ENCODE peak calls at places on chromosomes 7 and 10, in five cellular contexts. One of them, this sample, is unnamed.

GRCh38 chr7:123535517-123535916 is 1.1 kb upstream of the IQUB start:
- DNase-seq in mesenchymal stem cell: no peak
- DNase-seq in H9: no peak
- DNase-seq in neuronal stem cell: no peak
- DNase-seq in H1: no peak
- DNase-seq in this sample: no peak

GRCh38 chr7:44111759-44112158 is 7.6 kb downstream of the AEBP1 start:
- DNase-seq in mesenchymal stem cell: no peak
- DNase-seq in H9: no peak
- DNase-seq in neuronal stem cell: no peak
- DNase-seq in H1: no peak
- DNase-seq in this sample: no peak

GRCh38 chr10:82027711-82028110 is 152.7 kb downstream of the NRG3 start:
- DNase-seq in mesenchymal stem cell: no peak
- DNase-seq in H9: no peak
- DNase-seq in neuronal stem cell: no peak
- DNase-seq in H1: no peak
- DNase-seq in this sample: no peak

GRCh38 chr7:143384741-143385631 is 3.8 kb downstream of the ZYX start:
- DNase-seq in mesenchymal stem cell: no peak
- DNase-seq in H9: peak; percentile 31
- DNase-seq in neuronal stem cell: no peak
- DNase-seq in H1: no peak
- DNase-seq in this sample: no peak

GRCh38 chr7:33107136-33108066 is 1.8 kb downstream of the RP9 start:
- DNase-seq in mesenchymal stem cell: peak; percentile 60
- DNase-seq in H9: peak; percentile 77
- DNase-seq in neuronal stem cell: peak; percentile 38
- DNase-seq in H1: no peak
- DNase-seq in this sample: peak; percentile 21

GRCh38 chr7:122694697-122695096 is 4.2 kb downstream of the RNF133 start:
- DNase-seq in mesenchymal stem cell: no peak
- DNase-seq in H9: no peak
- DNase-seq in neuronal stem cell: no peak
- DNase-seq in H1: no peak
- DNase-seq in this sample: no peak

GRCh38 chr7:138603549-138604324 is 97.4 kb downstream of the SVOPL start:
- DNase-seq in mesenchymal stem cell: peak; percentile 60
- DNase-seq in H9: no peak
- DNase-seq in neuronal stem cell: no peak
- DNase-seq in H1: no peak
- DNase-seq in this sample: no peak

GRCh38 chr10:49441488-49442476 is 45.9 kb upstream of the DRGX start:
- DNase-seq in mesenchymal stem cell: no peak
- DNase-seq in H9: no peak
- DNase-seq in neuronal stem cell: no peak
- DNase-seq in H1: no peak
- DNase-seq in this sample: no peak

GRCh38 chr7:124764847-124765400 is 668 bp downstream of the GPR37 start:
- DNase-seq in mesenchymal stem cell: no peak
- DNase-seq in H9: peak; percentile 49
- DNase-seq in neuronal stem cell: peak; percentile 2
- DNase-seq in H1: no peak
- DNase-seq in this sample: peak; percentile 80

GRCh38 chr7:132492841-132493445 is 83.3 kb downstream of the PLXNA4 start:
- DNase-seq in mesenchymal stem cell: no peak
- DNase-seq in H9: no peak
- DNase-seq in neuronal stem cell: no peak
- DNase-seq in H1: no peak
- DNase-seq in this sample: no peak

GRCh38 chr10:682931-683447 is 6.5 kb downstream of the DIP2C start:
- DNase-seq in mesenchymal stem cell: no peak
- DNase-seq in H9: no peak
- DNase-seq in neuronal stem cell: no peak
- DNase-seq in H1: no peak
- DNase-seq in this sample: no peak

GRCh38 chr7:39536926-39537325 is 29.3 kb upstream of the YAE1 start:
- DNase-seq in mesenchymal stem cell: no peak
- DNase-seq in H9: no peak
- DNase-seq in neuronal stem cell: no peak
- DNase-seq in H1: no peak
- DNase-seq in this sample: no peak

GRCh38 chr10:111774486-111774885 is 409.1 kb downstream of the GPAM start:
- DNase-seq in mesenchymal stem cell: no peak
- DNase-seq in H9: no peak
- DNase-seq in neuronal stem cell: no peak
- DNase-seq in H1: no peak
- DNase-seq in this sample: no peak

GRCh38 chr10:118778727-118779126 is 24.0 kb upstream of the CACUL1 start:
- DNase-seq in mesenchymal stem cell: no peak
- DNase-seq in H9: no peak
- DNase-seq in neuronal stem cell: no peak
- DNase-seq in H1: no peak
- DNase-seq in this sample: no peak

GRCh38 chr7:104956753-104957450 is 57.1 kb upstream of the KMT2E start:
- DNase-seq in mesenchymal stem cell: peak; percentile 99
- DNase-seq in H9: no peak
- DNase-seq in neuronal stem cell: no peak
- DNase-seq in H1: no peak
- DNase-seq in this sample: no peak

GRCh38 chr10:5293691-5294550 is 70.8 kb upstream of the UCN3 start:
- DNase-seq in mesenchymal stem cell: peak; percentile 64
- DNase-seq in H9: peak; percentile 98
- DNase-seq in neuronal stem cell: peak; percentile 59
- DNase-seq in H1: peak; percentile 85
- DNase-seq in this sample: peak; percentile 29

GRCh38 chr10:92810934-92811532 is 37.3 kb upstream of the EXOC6 start:
- DNase-seq in mesenchymal stem cell: no peak
- DNase-seq in H9: no peak
- DNase-seq in neuronal stem cell: no peak
- DNase-seq in H1: no peak
- DNase-seq in this sample: no peak

GRCh38 chr10:68301790-68302502 is 29.9 kb upstream of the HNRNPH3 start:
- DNase-seq in mesenchymal stem cell: peak; percentile 55
- DNase-seq in H9: no peak
- DNase-seq in neuronal stem cell: peak; percentile 14
- DNase-seq in H1: no peak
- DNase-seq in this sample: peak; percentile 63

GRCh38 chr7:913736-914520 is 37.6 kb downstream of the GET4 start:
- DNase-seq in mesenchymal stem cell: no peak
- DNase-seq in H9: no peak
- DNase-seq in neuronal stem cell: no peak
- DNase-seq in H1: no peak
- DNase-seq in this sample: peak; percentile 61

GRCh38 chr10:70432101-70432500 is 9.4 kb downstream of the NODAL start:
- DNase-seq in mesenchymal stem cell: no peak
- DNase-seq in H9: no peak
- DNase-seq in neuronal stem cell: no peak
- DNase-seq in H1: no peak
- DNase-seq in this sample: no peak
- H2BK12ac ChIP-seq in mesenchymal stem cell: no peak overlapping the region
- H2BK12ac ChIP-seq in H9: no peak overlapping the region
- H2BK12ac ChIP-seq in neuronal stem cell: no peak overlapping the region
- H2BK12ac ChIP-seq in H1: no peak overlapping the region
- H2BK12ac ChIP-seq in this sample: no peak overlapping the region

DNA sequence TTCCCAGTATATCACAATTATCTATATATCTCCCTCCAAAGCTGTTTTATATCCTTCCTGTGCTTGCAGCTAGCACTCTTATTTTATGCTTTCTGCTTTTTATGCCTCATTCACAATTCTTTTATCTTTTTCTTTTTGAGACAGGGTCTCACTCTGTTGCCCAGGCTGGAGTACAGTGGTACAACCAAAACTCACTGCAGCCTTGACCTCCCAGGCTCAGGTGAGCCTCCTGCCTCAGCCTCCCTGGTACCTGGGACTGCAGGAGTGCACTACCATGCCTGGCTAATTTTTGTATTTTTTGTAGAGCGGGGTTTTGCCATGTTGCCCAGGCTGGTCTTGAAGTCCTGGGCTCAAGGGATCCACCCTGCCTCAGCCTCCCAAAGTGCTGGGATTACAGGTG is 5.7 kb downstream of the C7orf25 start:
- DNase-seq in mesenchymal stem cell: no peak
- DNase-seq in H9: no peak
- DNase-seq in neuronal stem cell: no peak
- DNase-seq in H1: no peak
- DNase-seq in this sample: no peak
- H3K4ac ChIP-seq in mesenchymal stem cell: no peak overlapping the region
- H3K4ac ChIP-seq in H9: no peak overlapping the region
- H3K4ac ChIP-seq in neuronal stem cell: no peak overlapping the region
- H3K4ac ChIP-seq in H1: no peak overlapping the region
- H3K4ac ChIP-seq in this sample: no peak overlapping the region

GRCh38 chr10:10922062-10922461 is 95.6 kb upstream of the CELF2 start:
- DNase-seq in mesenchymal stem cell: no peak
- DNase-seq in H9: no peak
- DNase-seq in neuronal stem cell: no peak
- DNase-seq in H1: no peak
- DNase-seq in this sample: no peak

GRCh38 chr10:10925667-10926066 is 92.0 kb upstream of the CELF2 start:
- DNase-seq in mesenchymal stem cell: no peak
- DNase-seq in H9: no peak
- DNase-seq in neuronal stem cell: no peak
- DNase-seq in H1: no peak
- DNase-seq in this sample: no peak

GRCh38 chr10:10923029-10923668 is 94.5 kb upstream of the CELF2 start:
- DNase-seq in mesenchymal stem cell: no peak
- DNase-seq in H9: no peak
- DNase-seq in neuronal stem cell: no peak
- DNase-seq in H1: no peak
- DNase-seq in this sample: peak; percentile 6

GRCh38 chr10:10930979-10931743 is 86.5 kb upstream of the CELF2 start:
- DNase-seq in mesenchymal stem cell: no peak
- DNase-seq in H9: no peak
- DNase-seq in neuronal stem cell: no peak
- DNase-seq in H1: no peak
- DNase-seq in this sample: no peak

DNA sequence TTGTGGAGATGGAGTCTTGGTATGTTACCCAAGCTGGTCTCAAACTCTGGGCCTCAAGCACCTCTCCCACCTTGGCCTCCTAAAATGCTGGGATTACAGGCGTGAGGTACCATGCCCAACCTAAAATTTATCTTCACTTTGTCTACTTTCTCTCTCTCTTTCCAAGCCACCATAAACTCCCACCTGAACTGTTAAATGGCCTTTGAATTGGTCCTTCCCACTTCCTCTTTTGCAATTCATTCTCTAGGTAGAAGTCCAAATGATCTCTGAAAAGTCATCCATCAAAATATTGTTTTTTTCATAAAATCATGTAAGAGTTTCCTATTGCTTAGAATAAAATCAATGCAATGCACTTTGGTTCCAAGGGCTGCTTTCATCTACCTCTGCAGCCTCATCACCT is 90.1 kb upstream of the CELF2 start:
- DNase-seq in mesenchymal stem cell: no peak
- DNase-seq in H9: no peak
- DNase-seq in neuronal stem cell: no peak
- DNase-seq in H1: no peak
- DNase-seq in this sample: no peak
- H2BK12ac ChIP-seq in mesenchymal stem cell: no peak overlapping the region
- H2BK12ac ChIP-seq in H9: no peak overlapping the region
- H2BK12ac ChIP-seq in neuronal stem cell: no peak overlapping the region
- H2BK12ac ChIP-seq in H1: no peak overlapping the region
- H2BK12ac ChIP-seq in this sample: no peak overlapping the region

GRCh38 chr10:98410759-98411158 is 4.2 kb downstream of the PYROXD2 start:
- DNase-seq in mesenchymal stem cell: no peak
- DNase-seq in H9: no peak
- DNase-seq in neuronal stem cell: no peak
- DNase-seq in H1: no peak
- DNase-seq in this sample: no peak
- H3K4ac ChIP-seq in mesenchymal stem cell: no peak overlapping the region
- H3K4ac ChIP-seq in H9: no peak overlapping the region
- H3K4ac ChIP-seq in neuronal stem cell: no peak overlapping the region
- H3K4ac ChIP-seq in H1: no peak overlapping the region
- H3K4ac ChIP-seq in this sample: no peak overlapping the region

GRCh38 chr7:158910254-158911053 is 54.1 kb downstream of the DYNC2I1 start:
- DNase-seq in mesenchymal stem cell: no peak
- DNase-seq in H9: peak; percentile 49
- DNase-seq in neuronal stem cell: no peak
- DNase-seq in H1: no peak
- DNase-seq in this sample: no peak
- H2BK12ac ChIP-seq in mesenchymal stem cell: no peak overlapping the region
- H2BK12ac ChIP-seq in H9: no peak overlapping the region
- H2BK12ac ChIP-seq in neuronal stem cell: no peak overlapping the region
- H2BK12ac ChIP-seq in H1: no peak overlapping the region
- H2BK12ac ChIP-seq in this sample: no peak overlapping the region

GRCh38 chr7:120998525-120998924 is 10.0 kb downstream of the CPED1 start:
- DNase-seq in mesenchymal stem cell: no peak
- DNase-seq in H9: no peak
- DNase-seq in neuronal stem cell: no peak
- DNase-seq in H1: no peak
- DNase-seq in this sample: no peak
- H3K4ac ChIP-seq in mesenchymal stem cell: no peak overlapping the region
- H3K4ac ChIP-seq in H9: no peak overlapping the region
- H3K4ac ChIP-seq in neuronal stem cell: no peak overlapping the region
- H3K4ac ChIP-seq in H1: no peak overlapping the region
- H3K4ac ChIP-seq in this sample: no peak overlapping the region

This sample was measured in trophoblast cell.